ENCODE peak calls at places on chromosome 21, in four cellular contexts. One of them, this sample, is unnamed.

GRCh38 chr21:23016617-23017016 is 2018.4 kb downstream of the NCAM2 start:
- DNase-seq in GM12878: no peak
- DNase-seq in K562: no peak
- DNase-seq in HepG2: no peak
- DNase-seq in this sample: peak; percentile 46

GRCh38 chr21:34205811-34206635 is 132.6 kb downstream of the MRPS6 start:
- DNase-seq in GM12878: peak; percentile 36
- DNase-seq in K562: no peak
- DNase-seq in HepG2: no peak
- DNase-seq in this sample: no peak

GRCh38 chr21:34184232-34184631 is 110.9 kb downstream of the MRPS6 start:
- DNase-seq in GM12878: no peak
- DNase-seq in K562: no peak
- DNase-seq in HepG2: no peak
- DNase-seq in this sample: no peak

GRCh38 chr21:31795992-31796391 is 64.1 kb upstream of the SCAF4 start:
- DNase-seq in GM12878: no peak
- DNase-seq in K562: no peak
- DNase-seq in HepG2: no peak
- DNase-seq in this sample: no peak

GRCh38 chr21:32452641-32453040 is 40.1 kb downstream of the EVA1C start:
- DNase-seq in GM12878: no peak
- DNase-seq in K562: no peak
- DNase-seq in HepG2: no peak
- DNase-seq in this sample: no peak

GRCh38 chr21:34936874-34937563 is 112.1 kb downstream of the RUNX1 start:
- DNase-seq in GM12878: no peak
- DNase-seq in K562: no peak
- DNase-seq in HepG2: peak; percentile 48
- DNase-seq in this sample: no peak

GRCh38 chr21:34819357-34819999 is 150.7 kb downstream of the CLIC6 start:
- DNase-seq in GM12878: no peak
- DNase-seq in K562: no peak
- DNase-seq in HepG2: no peak
- DNase-seq in this sample: no peak

GRCh38 chr21:35372201-35372600 is 323.1 kb upstream of the RUNX1 start:
- DNase-seq in GM12878: no peak
- DNase-seq in K562: no peak
- DNase-seq in HepG2: no peak
- DNase-seq in this sample: no peak

GRCh38 chr21:33901421-33902288 is 13.9 kb downstream of the ATP5PO start:
- DNase-seq in GM12878: no peak
- DNase-seq in K562: no peak
- DNase-seq in HepG2: peak; percentile 20
- DNase-seq in this sample: peak; percentile 66

GRCh38 chr21:46297311-46298082 is 11.4 kb downstream of the YBEY start:
- DNase-seq in GM12878: no peak
- DNase-seq in K562: no peak
- DNase-seq in HepG2: no peak
- DNase-seq in this sample: peak; percentile 52

GRCh38 chr21:31236528-31236927 is 107.5 kb downstream of the TIAM1 start:
- DNase-seq in GM12878: no peak
- DNase-seq in K562: no peak
- DNase-seq in HepG2: no peak
- DNase-seq in this sample: no peak

GRCh38 chr21:38938343-38938742 is 132.6 kb downstream of the ETS2 start:
- DNase-seq in GM12878: no peak
- DNase-seq in K562: no peak
- DNase-seq in HepG2: no peak
- DNase-seq in this sample: no peak

GRCh38 chr21:35314896-35315582 is 265.9 kb upstream of the RUNX1 start:
- DNase-seq in GM12878: no peak
- DNase-seq in K562: no peak
- DNase-seq in HepG2: no peak
- DNase-seq in this sample: no peak

GRCh38 chr21:45811136-45811535 is 167.6 kb downstream of the PCBP3 start:
- DNase-seq in GM12878: no peak
- DNase-seq in K562: no peak
- DNase-seq in HepG2: no peak
- DNase-seq in this sample: no peak

GRCh38 chr21:45258476-45258875 is 29.2 kb downstream of the POFUT2 start:
- DNase-seq in GM12878: no peak
- DNase-seq in K562: no peak
- DNase-seq in HepG2: peak; percentile 29
- DNase-seq in this sample: no peak

GRCh38 chr21:21464691-21465090 is 466.5 kb downstream of the NCAM2 start:
- DNase-seq in GM12878: no peak
- DNase-seq in K562: no peak
- DNase-seq in HepG2: no peak
- DNase-seq in this sample: no peak

GRCh38 chr21:46515109-46515508 is 56.4 kb downstream of the DIP2A start:
- DNase-seq in GM12878: no peak
- DNase-seq in K562: no peak
- DNase-seq in HepG2: no peak
- DNase-seq in this sample: no peak

GRCh38 chr21:27806261-27806660 is 839.4 kb upstream of the ADAMTS5 start:
- DNase-seq in GM12878: no peak
- DNase-seq in K562: no peak
- DNase-seq in HepG2: no peak
- DNase-seq in this sample: no peak

GRCh38 chr21:14706712-14707111 is 160.6 kb upstream of the SAMSN1 start:
- DNase-seq in GM12878: no peak
- DNase-seq in K562: no peak
- DNase-seq in HepG2: no peak
- DNase-seq in this sample: no peak

GRCh38 chr21:34877485-34878128 is 171.5 kb downstream of the RUNX1 start:
- DNase-seq in GM12878: no peak
- DNase-seq in K562: no peak
- DNase-seq in HepG2: no peak
- DNase-seq in this sample: no peak

GRCh38 chr21:33587792-33588484 is 546 bp downstream of the DONSON start:
- DNase-seq in GM12878: no peak
- DNase-seq in K562: peak; percentile 63
- DNase-seq in HepG2: no peak
- DNase-seq in this sample: peak; percentile 26

GRCh38 chr21:38649120-38649519 is 150.8 kb upstream of the ERG start:
- DNase-seq in GM12878: no peak
- DNase-seq in K562: no peak
- DNase-seq in HepG2: no peak
- DNase-seq in this sample: no peak

GRCh38 chr21:32698971-32699693 is 28.7 kb downstream of the SYNJ1 start:
- DNase-seq in GM12878: no peak
- DNase-seq in K562: no peak
- DNase-seq in HepG2: no peak
- DNase-seq in this sample: no peak

GRCh38 chr21:31395268-31395667 is 51.2 kb upstream of the TIAM1 start:
- DNase-seq in GM12878: no peak
- DNase-seq in K562: no peak
- DNase-seq in HepG2: no peak
- DNase-seq in this sample: no peak

GRCh38 chr21:17585875-17586450 is 26.7 kb downstream of the BTG3 start:
- DNase-seq in GM12878: no peak
- DNase-seq in K562: peak; percentile 19
- DNase-seq in HepG2: peak; percentile 41
- DNase-seq in this sample: no peak

GRCh38 chr21:40902299-40902698 is 55.3 kb upstream of the DSCAM start:
- DNase-seq in GM12878: no peak
- DNase-seq in K562: no peak
- DNase-seq in HepG2: no peak
- DNase-seq in this sample: no peak

GRCh38 chr21:17460094-17460493 is 52.7 kb upstream of the CXADR start:
- DNase-seq in GM12878: no peak
- DNase-seq in K562: no peak
- DNase-seq in HepG2: no peak
- DNase-seq in this sample: no peak

GRCh38 chr21:14773777-14774345 is 227.7 kb upstream of the SAMSN1 start:
- DNase-seq in GM12878: no peak
- DNase-seq in K562: peak; percentile 68
- DNase-seq in HepG2: peak; percentile 30
- DNase-seq in this sample: peak; percentile 78

GRCh38 chr21:8990326-8991087 is 1530.9 kb upstream of the TPTE start:
- DNase-seq in GM12878: no peak
- DNase-seq in K562: no peak
- DNase-seq in HepG2: peak; percentile 94
- DNase-seq in this sample: no peak

GRCh38 chr21:28069446-28069845 is 923.2 kb downstream of the LTN1 start:
- DNase-seq in GM12878: no peak
- DNase-seq in K562: no peak
- DNase-seq in HepG2: no peak
- DNase-seq in this sample: no peak

GRCh38 chr21:45993210-45994085 is 11.9 kb downstream of the COL6A1 start:
- DNase-seq in GM12878: no peak
- DNase-seq in K562: no peak
- DNase-seq in HepG2: no peak
- DNase-seq in this sample: peak; percentile 15

GRCh38 chr21:34834307-34834706 is 165.5 kb downstream of the CLIC6 start:
- DNase-seq in GM12878: no peak
- DNase-seq in K562: no peak
- DNase-seq in HepG2: no peak
- DNase-seq in this sample: no peak

GRCh38 chr21:35258521-35258920 is 209.4 kb upstream of the RUNX1 start:
- DNase-seq in GM12878: no peak
- DNase-seq in K562: no peak
- DNase-seq in HepG2: no peak
- DNase-seq in this sample: no peak

GRCh38 chr21:29217818-29218252 is 80.9 kb upstream of the BACH1 start:
- DNase-seq in GM12878: no peak
- DNase-seq in K562: no peak
- DNase-seq in HepG2: peak; percentile 17
- DNase-seq in this sample: no peak
- TF ChIP-seq ATF3 in GM12878: no peak
- TF ChIP-seq ATF3 in K562: peak; percentile 96
- TF ChIP-seq ATF3 in HepG2: no peak
- TF ChIP-seq ATF3 in this sample: no peak

GRCh38 chr21:36980280-36981048 is 14.0 kb upstream of the HLCS start:
- DNase-seq in GM12878: no peak
- DNase-seq in K562: no peak
- DNase-seq in HepG2: no peak
- DNase-seq in this sample: peak; percentile 41
- TF ChIP-seq MAX in GM12878: no peak
- TF ChIP-seq MAX in K562: no peak
- TF ChIP-seq MAX in HepG2: no peak
- TF ChIP-seq MAX in this sample: no peak

GRCh38 chr21:43826623-43826974 is 37.2 kb downstream of the RRP1 start:
- DNase-seq in GM12878: no peak
- DNase-seq in K562: no peak
- DNase-seq in HepG2: no peak
- DNase-seq in this sample: no peak
- TF ChIP-seq ETV6 in GM12878: no peak
- TF ChIP-seq ETV6 in K562: no peak
- TF ChIP-seq ETV6 in HepG2: no peak
- TF ChIP-seq ETV6 in this sample: no peak

DNA sequence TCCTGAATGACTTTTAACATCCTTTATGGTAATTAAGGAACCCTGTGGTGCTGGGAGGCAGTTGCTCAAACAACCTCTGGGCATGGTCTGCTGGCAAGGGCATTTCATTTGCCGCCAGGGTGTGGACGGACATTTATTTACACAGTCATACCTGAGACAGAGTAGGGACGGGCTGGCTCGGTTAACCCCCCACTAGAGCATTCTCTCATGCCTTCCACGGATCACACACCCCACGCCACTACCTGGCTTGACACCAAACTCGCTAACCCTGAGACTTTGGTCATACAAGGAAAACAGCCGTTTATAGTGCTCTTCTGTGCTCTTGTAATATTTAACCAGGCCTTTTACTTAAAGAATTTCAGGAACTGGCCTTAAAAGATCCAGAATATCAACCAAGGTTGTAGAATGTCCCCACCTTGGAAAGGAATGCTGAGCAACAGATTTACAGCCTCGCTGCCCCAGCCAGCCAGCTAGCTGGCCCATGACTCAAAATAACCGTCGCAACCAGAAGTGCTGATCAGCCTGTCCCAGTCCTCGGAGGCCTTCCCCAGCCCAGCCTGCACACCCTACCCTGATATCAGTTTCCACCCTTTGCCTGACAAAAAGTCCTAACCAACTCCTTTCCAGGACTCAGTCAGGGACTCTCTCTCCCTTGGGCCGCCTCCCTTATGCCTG is 6.5 kb upstream of the PDXK start:
- DNase-seq in GM12878: no peak
- DNase-seq in K562: peak; percentile 27
- DNase-seq in HepG2: no peak
- DNase-seq in this sample: no peak
- TF ChIP-seq ATF3 in GM12878: no peak
- TF ChIP-seq ATF3 in K562: no peak
- TF ChIP-seq ATF3 in HepG2: no peak
- TF ChIP-seq ATF3 in this sample: no peak

GRCh38 chr21:15943009-15943666 is 213.4 kb downstream of the USP25 start:
- DNase-seq in GM12878: no peak
- DNase-seq in K562: no peak
- DNase-seq in HepG2: peak; percentile 26
- DNase-seq in this sample: no peak

GRCh38 chr21:15953551-15954116 is 223.9 kb downstream of the USP25 start:
- DNase-seq in GM12878: no peak
- DNase-seq in K562: no peak
- DNase-seq in HepG2: no peak
- DNase-seq in this sample: no peak

DNA sequence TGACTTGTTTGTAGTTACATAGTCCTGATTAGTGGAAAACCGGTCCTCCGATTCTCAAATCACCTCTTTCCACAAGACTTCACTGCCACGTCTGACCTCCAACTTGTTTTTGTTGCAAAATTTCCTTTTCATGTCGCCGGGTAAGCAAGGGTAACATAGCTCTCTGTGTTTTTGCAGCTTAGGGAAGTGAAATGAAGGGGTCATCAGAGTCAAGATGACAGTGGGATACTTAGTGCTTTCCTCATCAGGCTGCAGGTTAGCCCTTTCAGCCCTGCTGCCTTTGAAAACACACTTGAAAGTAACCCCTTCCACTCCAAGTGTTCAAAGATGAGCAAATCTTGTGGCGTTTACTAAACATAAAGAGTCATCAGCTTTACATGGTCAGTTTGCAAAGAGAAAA is 217.9 kb downstream of the USP25 start:
- DNase-seq in GM12878: no peak
- DNase-seq in K562: no peak
- DNase-seq in HepG2: no peak
- DNase-seq in this sample: no peak
- TF ChIP-seq MAX in GM12878: no peak
- TF ChIP-seq MAX in K562: no peak
- TF ChIP-seq MAX in HepG2: no peak
- TF ChIP-seq MAX in this sample: no peak

DNA sequence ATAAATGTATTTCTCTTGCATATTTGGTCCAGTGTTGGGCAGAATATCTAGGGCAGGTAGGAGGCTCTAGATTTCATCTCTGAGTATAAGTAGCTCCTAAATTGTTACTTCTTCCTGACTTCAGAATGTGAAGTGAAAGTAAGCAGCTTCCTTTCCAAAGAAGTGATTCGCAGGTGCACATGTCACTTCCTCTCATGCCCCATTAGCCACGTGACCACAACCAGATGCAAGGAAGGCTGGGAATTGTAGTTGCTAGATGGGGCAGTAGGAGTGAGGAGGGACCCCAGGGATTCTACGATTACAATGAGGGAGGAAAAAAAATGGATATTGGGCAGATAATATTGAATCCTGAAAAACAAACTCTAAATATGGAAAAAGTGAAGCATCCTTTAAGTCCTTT is 113.2 kb upstream of the CYYR1 start:
- DNase-seq in GM12878: no peak
- DNase-seq in K562: no peak
- DNase-seq in HepG2: no peak
- DNase-seq in this sample: peak; percentile 22
- TF ChIP-seq ETV6 in GM12878: no peak
- TF ChIP-seq ETV6 in K562: no peak
- TF ChIP-seq ETV6 in HepG2: no peak
- TF ChIP-seq ETV6 in this sample: no peak

GRCh38 chr21:43365611-43366426 is 61.1 kb downstream of the SIK1 start:
- DNase-seq in GM12878: no peak
- DNase-seq in K562: no peak
- DNase-seq in HepG2: no peak
- DNase-seq in this sample: no peak
- TF ChIP-seq ATF3 in GM12878: no peak
- TF ChIP-seq ATF3 in K562: no peak
- TF ChIP-seq ATF3 in HepG2: no peak
- TF ChIP-seq ATF3 in this sample: no peak

This sample was measured in WTC11.